ENCODE peak calls at places on chromosomes 4 and X, in nine cellular contexts. T is body of pancreas; O is transverse colon; E is cardiac fibroblast; X is WERI-Rb-1; A is BJ; Y is left lung; W is bronchial epithelial cell; V is effector memory CD4-positive, alpha-beta T cell. K is an unnamed sample.

GRCh38 chr4:148747721-148748268 is 305.6 kb upstream of the NR3C2 start:
- DNase-seq in T (no peak), O (no peak), E (no peak), X (no peak), A (no peak), Y (no peak), W (no peak), V (no peak), K (no peak)

GRCh38 chr4:71187399-71188196 is 151.2 kb upstream of the SLC4A4 start:
- DNase-seq in T (peak; percentile 59), O (peak; percentile 56), E (peak; percentile 34), X (no peak), A (no peak), Y (peak; percentile 45), W (peak; percentile 33), V (no peak), K (peak; percentile 9)

GRCh38 chr4:112284662-112285411 is 867 bp downstream of the TIFA start:
- DNase-seq in T (peak; percentile 40), O (peak; percentile 27), E (peak; percentile 47), X (peak; percentile 37), A (no peak), Y (no peak), W (no peak), V (peak; percentile 30), K (no peak)

GRCh38 chrX:72061091-72061490 is 70.6 kb downstream of the RTL5 start:
- DNase-seq in T (no peak), O (no peak), E (peak; percentile 16), X (no peak), A (no peak), Y (no peak), W (no peak), V (no peak), K (no peak)

GRCh38 chr4:183200453-183200852 is 101.4 kb downstream of the WWC2 start:
- DNase-seq in T (peak; percentile 93), O (peak; percentile 14), E (peak; percentile 96), X (no peak), A (peak; percentile 38), Y (peak; percentile 70), W (peak; percentile 90), V (no peak), K (peak; percentile 90)

GRCh38 chrX:119391279-119391678 is 7.9 kb upstream of the SLC25A43 start:
- DNase-seq in T (peak; percentile 53), O (peak; percentile 31), E (peak; percentile 54), X (peak; percentile 9), A (no peak), Y (no peak), W (peak; percentile 39), V (no peak), K (no peak)

GRCh38 chr4:40910706-40911105 is 161.0 kb downstream of the NSUN7 start:
- DNase-seq in T (no peak), O (no peak), E (peak; percentile 64), X (no peak), A (no peak), Y (no peak), W (no peak), V (no peak), K (no peak)

GRCh38 chr4:89788243-89789072 is 48.5 kb downstream of the SNCA start:
- DNase-seq in T (peak; percentile 5), O (no peak), E (peak; percentile 93), X (no peak), A (no peak), Y (no peak), W (peak; percentile 17), V (no peak), K (no peak)

GRCh38 chr4:2939383-2940243 is 23.6 kb downstream of the NOP14 start:
- DNase-seq in T (no peak), O (peak; percentile 5), E (no peak), X (no peak), A (no peak), Y (peak; percentile 23), W (no peak), V (no peak), K (peak; percentile 47)

GRCh38 chr4:150209140-150209829 is 131.0 kb downstream of the DCLK2 start:
- DNase-seq in T (peak; percentile 68), O (peak; percentile 69), E (peak; percentile 85), X (peak; percentile 92), A (no peak), Y (peak; percentile 51), W (peak; percentile 52), V (no peak), K (peak; percentile 60)

GRCh38 chr4:111020961-111021360 is 398.1 kb upstream of the PITX2 start:
- DNase-seq in T (no peak), O (no peak), E (no peak), X (no peak), A (no peak), Y (no peak), W (no peak), V (no peak), K (no peak)

GRCh38 chr4:68498413-68499007 is 51.2 kb downstream of the TMPRSS11E start:
- DNase-seq in T (peak; percentile 77), O (peak; percentile 73), E (peak; percentile 80), X (peak; percentile 58), A (peak; percentile 9), Y (peak; percentile 34), W (peak; percentile 63), V (peak; percentile 39), K (peak; percentile 52)

GRCh38 chrX:18574591-18574990 is 97.3 kb downstream of the RS1 start:
- DNase-seq in T (peak; percentile 7), O (no peak), E (peak; percentile 75), X (peak; percentile 74), A (peak; percentile 13), Y (no peak), W (peak; percentile 41), V (no peak), K (peak; percentile 61)

GRCh38 chrX:77528034-77528433 is 80.8 kb downstream of the FGF16 start:
- DNase-seq in T (no peak), O (no peak), E (no peak), X (no peak), A (no peak), Y (no peak), W (no peak), V (no peak), K (no peak)

GRCh38 chr4:2843909-2844584 is 403 bp downstream of the ADD1 start:
- DNase-seq in T (peak; percentile 55), O (peak; percentile 50), E (peak; percentile 42), X (peak; percentile 47), A (no peak), Y (no peak), W (no peak), V (no peak), K (peak; percentile 59)

GRCh38 chr4:79652232-79652631 is 244.2 kb upstream of the GK2 start:
- DNase-seq in T (peak; percentile 38), O (no peak), E (peak; percentile 86), X (no peak), A (no peak), Y (no peak), W (peak; percentile 78), V (no peak), K (no peak)

GRCh38 chrX:69988955-69989394 is 60.8 kb downstream of the AWAT2 start:
- DNase-seq in T (no peak), O (no peak), E (peak; percentile 79), X (peak; percentile 29), A (no peak), Y (no peak), W (peak; percentile 42), V (peak; percentile 1), K (peak; percentile 54)

GRCh38 chrX:15855562-15856256 is 1.1 kb upstream of the AP1S2 start:
- DNase-seq in T (no peak), O (no peak), E (no peak), X (no peak), A (no peak), Y (no peak), W (no peak), V (no peak), K (no peak)

GRCh38 chrX:137051978-137052640 is 18.3 kb upstream of the GPR101 start:
- DNase-seq in T (peak; percentile 42), O (peak; percentile 61), E (peak; percentile 59), X (peak; percentile 71), A (no peak), Y (peak; percentile 62), W (peak; percentile 10), V (peak; percentile 69), K (peak; percentile 34)

GRCh38 chr4:168408620-168409019 is 71.7 kb downstream of the DDX60L start:
- DNase-seq in T (peak; percentile 55), O (peak; percentile 53), E (peak; percentile 96), X (no peak), A (peak; percentile 80), Y (no peak), W (peak; percentile 80), V (no peak), K (peak; percentile 70)

GRCh38 chr4:142696334-142697122 is 149.6 kb downstream of the INPP4B start:
- DNase-seq in T (no peak), O (no peak), E (no peak), X (no peak), A (no peak), Y (no peak), W (no peak), V (no peak), K (no peak)

GRCh38 chr4:107444-108429 is 16.6 kb upstream of the ZNF718 start:
- DNase-seq in T (no peak), O (no peak), E (no peak), X (peak; percentile 13), A (no peak), Y (no peak), W (no peak), V (no peak), K (no peak)
- H3K4me3 ChIP-seq in T (no peak overlapping the region), O (no peak overlapping the region), E (no peak overlapping the region), X (peak overlapping the region; percentile 14), A (no peak overlapping the region), Y (no peak overlapping the region), W (no peak overlapping the region), V (no peak overlapping the region), K (peak overlapping the region; percentile 43)

GRCh38 chr4:153083447-153083921 is 120.8 kb upstream of the TRIM2 start:
- DNase-seq in T (peak; percentile 80), O (peak; percentile 69), E (peak; percentile 84), X (peak; percentile 84), A (peak; percentile 31), Y (no peak), W (peak; percentile 82), V (peak; percentile 22), K (peak; percentile 57)
- H3K4me3 ChIP-seq in T (no peak overlapping the region), O (no peak overlapping the region), E (no peak overlapping the region), X (no peak overlapping the region), A (no peak overlapping the region), Y (no peak overlapping the region), W (no peak overlapping the region), V (no peak overlapping the region), K (no peak overlapping the region)

GRCh38 chrX:153827903-153828302 is 2.4 kb downstream of the PDZD4 start:
- DNase-seq in T (no peak), O (no peak), E (no peak), X (no peak), A (no peak), Y (no peak), W (no peak), V (no peak), K (no peak)
- H3K4me3 ChIP-seq in T (no peak overlapping the region), O (no peak overlapping the region), E (no peak overlapping the region), X (no peak overlapping the region), A (no peak overlapping the region), Y (no peak overlapping the region), W (no peak overlapping the region), V (no peak overlapping the region), K (no peak overlapping the region)

DNA sequence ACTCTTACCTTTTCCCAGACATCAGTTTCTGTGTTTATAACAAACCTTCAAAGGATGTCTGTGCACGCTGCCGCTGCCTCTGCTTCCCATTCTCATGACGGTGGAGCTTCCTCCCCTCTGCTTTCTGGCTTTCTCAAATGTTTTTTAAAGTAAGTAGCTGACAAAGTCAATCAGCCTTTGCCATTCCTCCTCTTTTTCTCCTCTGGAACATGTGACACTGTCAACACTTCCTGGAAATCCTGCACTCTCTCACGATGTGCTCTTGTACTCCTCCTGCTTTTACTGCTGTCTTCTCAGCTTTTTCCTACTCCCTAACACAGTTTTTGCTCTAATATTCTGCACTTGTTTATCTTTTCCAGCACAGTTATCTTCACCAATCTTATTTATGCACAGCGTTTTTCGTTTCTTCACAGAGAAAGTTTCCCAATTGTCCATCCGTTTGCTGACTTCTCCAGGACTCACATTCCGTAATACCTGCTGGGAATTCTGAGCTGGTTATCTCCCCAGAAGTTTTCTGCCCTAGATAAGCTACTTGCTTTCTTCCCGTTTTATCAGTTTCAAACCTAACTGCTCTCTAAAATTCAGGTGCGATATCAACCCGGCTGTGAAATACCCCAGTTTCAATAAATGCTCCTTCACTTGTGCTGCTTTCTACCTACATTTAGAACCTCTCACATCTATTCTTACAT is 465.6 kb upstream of the AGA start:
- DNase-seq in T (no peak), O (no peak), E (no peak), X (no peak), A (no peak), Y (no peak), W (no peak), V (no peak), K (no peak)
- H3K4me3 ChIP-seq in T (no peak overlapping the region), O (no peak overlapping the region), E (no peak overlapping the region), X (no peak overlapping the region), A (no peak overlapping the region), Y (no peak overlapping the region), W (no peak overlapping the region), V (no peak overlapping the region), K (no peak overlapping the region)